ENCODE peak calls at places on chromosomes 5 and 9, in eight cellular contexts. K, H, I, N, C, P, A and M are unnamed samples.

GRCh38 chr5:67053229-67053628 is 143.4 kb downstream of the CD180 start:
- DNase-seq in K (no peak), H (no peak), I (no peak), N (no peak), C (no peak), P (no peak), A (no peak), M (no peak)

GRCh38 chr9:33453999-33454660 is 6.7 kb upstream of the AQP3 start:
- DNase-seq in K (no peak), H (no peak), I (no peak), N (no peak), C (no peak), P (no peak), A (no peak), M (no peak)

GRCh38 chr9:113298924-113299770 is 4.0 kb downstream of the RNF183 start:
- DNase-seq in K (no peak), H (peak; percentile 28), I (no peak), N (no peak), C (no peak), P (no peak), A (no peak), M (no peak)

GRCh38 chr5:16493261-16493660 is 27.7 kb upstream of the ZNF622 start:
- DNase-seq in K (no peak), H (no peak), I (no peak), N (no peak), C (no peak), P (no peak), A (no peak), M (no peak)

GRCh38 chr5:96997265-96997859 is 61.5 kb downstream of the LNPEP start:
- DNase-seq in K (no peak), H (peak; percentile 56), I (peak; percentile 32), N (peak; percentile 61), C (peak; percentile 64), P (peak; percentile 41), A (no peak), M (peak; percentile 66)

GRCh38 chr5:167898361-167899042 is 392.9 kb upstream of the WWC1 start:
- DNase-seq in K (peak; percentile 40), H (no peak), I (no peak), N (no peak), C (no peak), P (no peak), A (no peak), M (no peak)

GRCh38 chr9:21550392-21550791 is 68.3 kb upstream of the IFNE start:
- DNase-seq in K (no peak), H (no peak), I (no peak), N (no peak), C (no peak), P (no peak), A (no peak), M (no peak)

GRCh38 chr5:142869883-142870282 is 99.7 kb downstream of the ARHGAP26 start:
- DNase-seq in K (no peak), H (no peak), I (no peak), N (no peak), C (no peak), P (no peak), A (no peak), M (peak; percentile 55)

GRCh38 chr5:102617857-102618187 is 119.0 kb upstream of the SLCO6A1 start:
- DNase-seq in K (no peak), H (no peak), I (no peak), N (no peak), C (no peak), P (no peak), A (no peak), M (no peak)

GRCh38 chr5:168023190-168023589 is 268.3 kb upstream of the WWC1 start:
- DNase-seq in K (no peak), H (no peak), I (no peak), N (no peak), C (no peak), P (no peak), A (no peak), M (no peak)

GRCh38 chr9:76905984-76906861 is at the start of gene PRUNE2:
- DNase-seq in K (peak; percentile 94), H (peak; percentile 8), I (no peak), N (peak; percentile 80), C (peak; percentile 39), P (no peak), A (no peak), M (peak; percentile 66)

GRCh38 chr9:94675008-94675841 is 35.9 kb upstream of the FBP1 start:
- DNase-seq in K (no peak), H (no peak), I (no peak), N (no peak), C (no peak), P (no peak), A (no peak), M (peak; percentile 48)

GRCh38 chr9:69570091-69570451 is 102.1 kb downstream of the APBA1 start:
- DNase-seq in K (no peak), H (no peak), I (no peak), N (no peak), C (no peak), P (no peak), A (no peak), M (no peak)

DNA sequence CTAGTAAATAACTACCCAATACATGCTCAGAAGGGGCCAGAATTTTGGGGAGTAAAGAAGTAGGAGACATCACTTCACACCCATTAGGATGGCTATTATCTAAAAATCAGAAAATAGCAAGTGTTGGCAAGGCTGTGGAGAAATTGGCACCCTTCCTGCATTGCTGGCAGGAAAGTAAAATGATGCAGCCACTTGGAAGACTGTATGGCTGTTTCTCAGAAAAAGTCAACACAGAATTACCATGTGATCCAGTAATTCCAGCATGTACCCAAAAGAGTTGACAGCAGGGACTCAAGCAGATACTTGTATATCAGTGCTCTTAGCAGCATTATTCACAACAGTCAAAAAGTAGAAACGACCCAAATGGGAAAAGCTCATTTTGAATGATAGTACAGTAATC is 107.6 kb downstream of the APBA1 start:
- DNase-seq in K (no peak), H (no peak), I (no peak), N (no peak), C (no peak), P (no peak), A (no peak), M (no peak)
- TF ChIP-seq MAX in K (no peak), H (no peak), I (no peak), N (no peak), C (no peak), P (no peak), A (no peak), M (no peak)

DNA sequence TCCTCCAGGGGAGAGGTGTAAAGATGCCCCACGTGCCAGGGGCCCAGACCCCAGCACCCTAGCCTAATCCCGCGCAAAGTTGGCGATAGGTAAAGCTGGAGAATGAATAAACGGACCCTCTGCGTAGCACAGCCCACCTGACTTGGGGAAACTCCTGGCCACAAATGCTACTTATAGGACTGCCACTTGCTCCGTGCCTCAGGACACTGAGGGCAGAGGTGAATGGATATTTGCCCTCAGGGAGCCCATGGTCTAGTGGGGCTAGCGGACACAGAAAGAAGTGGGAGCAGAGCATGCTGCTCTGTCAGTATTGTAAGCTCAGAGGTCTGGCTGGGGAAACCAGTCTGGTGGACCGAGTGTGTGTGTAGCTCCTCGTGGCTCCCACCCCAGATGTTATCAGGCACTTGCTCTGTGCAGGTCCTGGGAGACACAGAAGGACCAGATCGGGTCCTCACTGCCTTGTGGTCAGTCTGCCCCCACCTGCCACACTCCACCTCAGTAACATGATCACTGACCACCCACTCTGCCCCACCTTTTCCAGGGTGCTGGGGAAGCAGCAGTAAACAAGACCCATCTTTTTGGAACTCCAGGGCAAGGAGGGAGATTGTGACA is 841 bp downstream of the GRK6 start:
- DNase-seq in K (no peak), H (peak; percentile 82), I (no peak), N (peak; percentile 50), C (no peak), P (no peak), A (no peak), M (peak; percentile 13)
- TF ChIP-seq POLR2A in K (no peak), H (peak; percentile 76), I (no peak), N (no peak), C (no peak), P (no peak), A (no peak), M (no peak)

GRCh38 chr9:128972956-128973355 is 25.5 kb downstream of the NUP188 start:
- DNase-seq in K (no peak), H (no peak), I (no peak), N (no peak), C (peak; percentile 23), P (no peak), A (no peak), M (peak; percentile 20)
- TF ChIP-seq MAX in K (no peak), H (no peak), I (no peak), N (no peak), C (peak; percentile 16), P (no peak), A (no peak), M (no peak)

DNA sequence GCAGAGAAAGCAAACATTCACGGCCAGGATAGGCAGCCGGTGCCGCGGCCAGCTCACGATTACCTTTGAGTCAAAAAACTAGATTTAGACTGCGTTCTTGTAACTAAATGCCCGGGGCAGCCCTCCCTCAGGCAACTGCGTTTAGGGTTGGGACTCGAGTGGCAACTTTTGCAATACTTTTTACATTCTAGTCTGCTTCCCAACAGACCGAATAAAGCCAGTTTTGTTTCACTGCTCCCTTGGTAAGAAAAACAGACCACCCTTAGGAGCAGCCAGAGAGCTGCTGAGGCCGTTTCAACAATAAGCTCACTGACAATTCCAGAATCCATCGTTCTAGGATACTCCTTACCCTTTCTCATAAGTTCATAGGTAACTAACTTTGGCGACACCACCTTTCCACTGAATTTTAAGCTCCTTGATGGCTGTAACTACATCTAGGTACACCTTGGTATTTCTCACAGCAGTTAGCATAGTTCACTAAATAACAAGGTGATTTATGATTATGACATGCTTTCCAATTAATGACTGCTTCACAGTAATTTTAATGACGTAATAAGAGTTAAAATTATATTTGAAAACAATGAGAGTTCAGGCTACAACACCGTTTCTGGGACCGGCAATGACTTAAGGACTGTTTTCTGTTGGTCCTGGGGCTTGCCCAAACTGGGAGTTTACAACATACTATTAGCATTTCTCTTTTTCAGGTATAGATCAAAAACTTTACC is 888 bp upstream of the RAPGEF6 start:
- DNase-seq in K (no peak), H (peak; percentile 43), I (no peak), N (peak; percentile 45), C (peak; percentile 6), P (no peak), A (peak; percentile 20), M (peak; percentile 77)
- TF ChIP-seq POLR2A in K (no peak), H (no peak), I (no peak), N (peak; percentile 3), C (no peak), P (no peak), A (no peak), M (peak; percentile 46)

DNA sequence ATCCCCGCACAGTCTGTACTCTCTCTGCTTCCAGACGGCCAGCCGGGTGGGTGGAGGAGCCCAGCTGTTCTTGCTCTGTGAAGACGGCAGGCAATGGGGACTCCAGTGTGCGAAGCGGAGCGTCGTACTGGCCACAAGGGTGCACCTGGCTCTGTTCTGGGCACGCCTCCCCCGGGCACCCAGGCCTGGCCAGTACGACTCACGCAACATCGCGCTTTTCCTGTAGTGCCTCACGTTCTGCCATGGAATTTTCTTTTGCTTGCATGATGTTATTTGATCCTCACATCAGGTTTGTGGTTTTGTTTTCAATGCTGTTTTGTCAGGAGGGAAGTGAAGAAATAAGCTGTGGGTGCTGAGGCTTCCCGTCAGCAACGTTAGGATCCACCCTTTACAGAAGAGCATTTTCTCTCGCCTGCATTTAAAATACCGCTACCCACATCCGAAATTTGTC is 311.7 kb downstream of the TRIM36 start:
- DNase-seq in K (no peak), H (no peak), I (no peak), N (peak; percentile 99), C (no peak), P (no peak), A (no peak), M (no peak)
- TF ChIP-seq MAX in K (no peak), H (no peak), I (no peak), N (peak; percentile 87), C (no peak), P (no peak), A (no peak), M (no peak)